ENCODE peak calls at places on chromosomes 13 and 19, in nine cellular contexts. S, Z, H, C, P, M, R, O and F are unnamed samples. For H3K4me1 and H3K27me3, the result is how much of the 10 kb centered on the place peaks cover.

GRCh38 chr19:39407394-39407643 is 672 bp downstream of the ZFP36 start:
- DNase-seq in S (no peak), Z (no peak), H (no peak), C (peak), P (no peak), M (no peak), R (no peak), O (no peak), F (no peak)

GRCh38 chr13:51681037-51681678 is 96.9 kb downstream of the WDFY2 start:
- DNase-seq in S (no peak), Z (no peak), H (no peak), C (no peak), P (peak), M (no peak), R (peak), O (no peak), F (no peak)

GRCh38 chr13:51437550-51438127 is 15.2 kb downstream of the INTS6 start:
- DNase-seq in S (no peak), Z (no peak), H (no peak), C (no peak), P (no peak), M (no peak), R (no peak), O (no peak), F (no peak)

GRCh38 chr13:64414381-64414780 is 2815.8 kb downstream of the PCDH9 start:
- DNase-seq in S (no peak), Z (no peak), H (no peak), C (no peak), P (no peak), M (no peak), R (no peak), O (no peak), F (no peak)

GRCh38 chr13:20035130-20035529 is 76.6 kb downstream of the ZMYM2 start:
- DNase-seq in S (no peak), Z (no peak), H (no peak), C (no peak), P (peak), M (no peak), R (no peak), O (no peak), F (no peak)

GRCh38 chr19:47700934-47701716 is 12.1 kb upstream of the EHD2 start:
- DNase-seq in S (no peak), Z (no peak), H (no peak), C (no peak), P (no peak), M (no peak), R (no peak), O (no peak), F (no peak)

GRCh38 chr13:23696610-23697009 is 126.4 kb downstream of the TNFRSF19 start:
- DNase-seq in S (no peak), Z (no peak), H (no peak), C (no peak), P (no peak), M (no peak), R (no peak), O (no peak), F (no peak)

GRCh38 chr13:44267966-44268365 is 105.7 kb upstream of the SERP2 start:
- DNase-seq in S (no peak), Z (no peak), H (no peak), C (no peak), P (peak), M (no peak), R (no peak), O (no peak), F (no peak)

GRCh38 chr13:38348890-38349289 is 761 bp upstream of the UFM1 start:
- DNase-seq in S (no peak), Z (no peak), H (no peak), C (no peak), P (no peak), M (no peak), R (peak), O (no peak), F (no peak)

GRCh38 chr19:7326105-7326877 is 22.4 kb upstream of the ARHGEF18 start:
- DNase-seq in S (no peak), Z (no peak), H (no peak), C (no peak), P (peak), M (no peak), R (peak), O (no peak), F (no peak)

GRCh38 chr13:113836917-113837553 is 26.8 kb downstream of the GAS6 start:
- DNase-seq in S (peak), Z (no peak), H (no peak), C (peak), P (peak), M (peak), R (peak), O (no peak), F (no peak)

GRCh38 chr13:99871249-99871898 is 100.2 kb downstream of the ZIC5 start:
- DNase-seq in S (no peak), Z (no peak), H (no peak), C (no peak), P (no peak), M (no peak), R (no peak), O (no peak), F (no peak)

GRCh38 chr19:50877338-50877737 is 4.1 kb downstream of the KLK2 start:
- DNase-seq in S (no peak), Z (no peak), H (no peak), C (no peak), P (no peak), M (no peak), R (no peak), O (no peak), F (no peak)

GRCh38 chr13:93244918-93245280 is 18.3 kb downstream of the GPC6 start:
- DNase-seq in S (no peak), Z (no peak), H (no peak), C (no peak), P (peak), M (no peak), R (no peak), O (no peak), F (no peak)

GRCh38 chr13:27012482-27013197 is 159.0 kb downstream of the USP12 start:
- DNase-seq in S (no peak), Z (no peak), H (no peak), C (no peak), P (peak), M (no peak), R (no peak), O (no peak), F (no peak)

GRCh38 chr19:5621945-5622464 is 571 bp downstream of the SAFB2 start:
- DNase-seq in S (no peak), Z (no peak), H (no peak), C (peak), P (no peak), M (no peak), R (peak), O (no peak), F (peak)

DNA sequence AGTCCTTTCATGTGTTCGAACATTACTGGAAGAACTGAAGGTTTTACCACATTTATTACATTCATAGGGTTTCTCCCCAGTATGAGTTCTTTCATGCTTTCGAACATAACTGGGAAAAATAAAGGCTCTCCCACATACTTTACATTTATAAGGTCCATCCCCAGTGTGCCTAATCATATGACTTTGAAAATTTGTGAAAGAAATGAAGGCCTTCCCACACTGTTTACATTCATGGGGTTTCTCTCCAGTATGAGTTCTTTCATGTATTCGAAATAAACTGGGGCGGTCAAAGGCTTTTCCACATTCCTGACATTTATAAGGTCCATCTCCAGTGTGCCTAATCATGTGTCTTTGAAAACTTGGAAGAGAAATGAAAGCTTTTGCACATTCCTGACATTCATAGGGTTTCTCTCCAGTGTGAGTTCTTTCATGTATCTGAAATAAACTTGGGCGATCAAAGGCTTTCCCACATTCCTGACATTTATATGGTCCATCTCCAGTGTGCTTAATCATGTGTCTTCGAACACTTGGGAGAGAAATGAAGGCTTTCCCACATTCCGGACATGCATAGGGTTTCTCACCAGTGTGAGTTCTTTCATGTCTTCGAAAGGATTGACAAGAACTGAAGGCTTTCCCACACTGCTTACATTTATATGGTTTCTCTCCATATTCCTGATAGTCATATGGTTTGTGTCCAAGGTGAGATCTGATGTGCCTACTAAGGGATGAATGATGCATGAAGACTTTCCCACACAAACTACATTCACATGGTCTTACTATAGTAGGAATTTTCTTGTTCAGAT is 24.0 kb downstream of the ZNF564 start:
- DNase-seq in S (no peak), Z (no peak), H (no peak), C (no peak), P (peak), M (no peak), R (peak), O (no peak), F (no peak)
- H3K4me3 ChIP-seq in S (peak), Z (peak), H (no peak), C (no peak), P (no peak), M (no peak), R (peak), O (no peak), F (no peak)

GRCh38 chr13:52922961-52923360 is 74.5 kb upstream of the PCDH8 start:
- DNase-seq in S (no peak), Z (no peak), H (no peak), C (no peak), P (no peak), M (no peak), R (no peak), O (no peak), F (no peak)
- H3K4me1 ChIP-seq in S (under half), Z (under half), H (under half), C (under half), P (under half), M (under half), R (under half), O (under half), F (under half)

GRCh38 chr19:14473073-14473790 is 1.9 kb downstream of the PTGER1 start:
- DNase-seq in S (no peak), Z (no peak), H (no peak), C (no peak), P (peak), M (no peak), R (no peak), O (no peak), F (peak)
- H3K27me3 ChIP-seq in S (under half), Z (under half), H (under half), C (under half), P (under half), M (under half), R (under half), O (under half), F (under half)

GRCh38 chr19:10462557-10462956 is 40.6 kb downstream of the KEAP1 start:
- DNase-seq in S (no peak), Z (no peak), H (no peak), C (no peak), P (no peak), M (no peak), R (no peak), O (no peak), F (no peak)

GRCh38 chr19:10460714-10461046 is 40.3 kb downstream of the PDE4A start:
- DNase-seq in S (no peak), Z (no peak), H (no peak), C (no peak), P (no peak), M (no peak), R (no peak), O (no peak), F (no peak)

GRCh38 chr19:10464456-10464855 is 38.7 kb downstream of the KEAP1 start:
- DNase-seq in S (no peak), Z (no peak), H (no peak), C (no peak), P (no peak), M (no peak), R (no peak), O (no peak), F (no peak)

GRCh38 chr19:10467104-10467706 is 36.0 kb downstream of the KEAP1 start:
- DNase-seq in S (no peak), Z (no peak), H (no peak), C (no peak), P (no peak), M (no peak), R (no peak), O (no peak), F (no peak)

GRCh38 chr19:10461047-10461949 is 41.0 kb downstream of the PDE4A start:
- DNase-seq in S (peak), Z (peak), H (peak), C (peak), P (peak), M (peak), R (peak), O (peak), F (peak)
- H3K4me3 ChIP-seq in S (peak), Z (peak), H (peak), C (no peak), P (peak), M (peak), R (no peak), O (peak), F (peak)

GRCh38 chr19:1605236-1606137 is at the start of gene UQCR11:
- DNase-seq in S (peak), Z (peak), H (peak), C (peak), P (peak), M (peak), R (peak), O (peak), F (peak)
- H3K4me1 ChIP-seq in S (under half), Z (under half), H (under half), C (under half), P (under half), M (half or more), R (under half), O (under half), F (half or more)

GRCh38 chr13:78816154-78816553 is 157.2 kb upstream of the OBI1 start:
- DNase-seq in S (no peak), Z (no peak), H (no peak), C (no peak), P (no peak), M (no peak), R (no peak), O (no peak), F (no peak)

GRCh38 chr13:78820541-78820940 is 161.6 kb upstream of the OBI1 start:
- DNase-seq in S (no peak), Z (no peak), H (no peak), C (no peak), P (no peak), M (no peak), R (no peak), O (no peak), F (no peak)

GRCh38 chr13:78816592-78816991 is 157.6 kb upstream of the OBI1 start:
- DNase-seq in S (no peak), Z (no peak), H (no peak), C (no peak), P (no peak), M (no peak), R (peak), O (no peak), F (no peak)
- H3K27me3 ChIP-seq in S (under half), Z (under half), H (under half), C (under half), P (under half), M (under half), R (under half), O (under half), F (under half)

DNA sequence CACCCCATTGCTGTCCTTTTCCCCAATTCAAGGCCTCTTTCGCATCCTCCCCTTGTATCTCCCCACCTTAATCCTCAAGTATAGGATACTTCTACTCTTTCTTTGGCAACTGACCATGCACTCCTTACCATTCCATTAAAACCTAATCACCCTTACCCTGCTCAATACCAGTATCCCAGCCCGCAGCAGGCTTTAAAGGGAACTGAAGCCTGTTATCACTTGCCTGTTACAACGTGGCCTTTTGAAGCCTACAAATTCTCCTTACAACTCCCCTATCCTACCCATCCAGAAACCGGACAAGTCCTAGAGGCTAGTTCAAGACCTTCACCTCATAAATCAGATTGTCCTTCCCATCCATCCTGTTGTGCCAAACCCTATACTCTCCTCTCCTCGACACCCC is 16.2 kb upstream of the OR10H1 start:
- DNase-seq in S (no peak), Z (no peak), H (no peak), C (no peak), P (no peak), M (no peak), R (no peak), O (no peak), F (no peak)
- H3K4me3 ChIP-seq in S (no peak), Z (no peak), H (no peak), C (no peak), P (no peak), M (no peak), R (no peak), O (no peak), F (no peak)

DNA sequence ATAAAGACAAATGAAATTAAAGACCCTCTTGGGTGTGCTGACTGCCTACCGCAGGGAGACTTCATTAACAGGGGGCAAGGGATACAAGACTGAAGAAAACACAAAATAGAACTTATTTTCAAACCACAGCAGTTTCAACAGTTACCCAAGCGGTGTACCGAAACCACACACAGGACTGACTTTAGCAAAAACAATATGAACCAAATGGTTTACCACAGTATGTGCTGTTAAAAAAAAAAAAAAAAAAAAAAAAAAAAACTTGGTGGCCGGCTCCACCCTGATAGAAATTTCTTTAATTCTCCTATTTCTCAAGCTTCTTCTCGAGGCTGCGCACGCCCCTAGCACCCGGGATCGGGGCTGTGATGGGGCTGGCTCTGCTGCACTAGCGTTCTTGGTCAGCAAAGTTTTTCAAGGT is 42.6 kb downstream of the KLF2 start:
- DNase-seq in S (no peak), Z (no peak), H (no peak), C (no peak), P (no peak), M (peak), R (no peak), O (peak), F (peak)
- H3K4me1 ChIP-seq in S (under half), Z (under half), H (under half), C (under half), P (under half), M (half or more), R (under half), O (under half), F (under half)

GRCh38 chr19:19459099-19459498 is 53.6 kb downstream of the GATAD2A start:
- DNase-seq in S (no peak), Z (no peak), H (no peak), C (no peak), P (peak), M (no peak), R (no peak), O (no peak), F (no peak)

GRCh38 chr19:19460761-19461265 is 54.5 kb downstream of the TSSK6 start:
- DNase-seq in S (peak), Z (no peak), H (no peak), C (peak), P (peak), M (peak), R (no peak), O (peak), F (peak)

GRCh38 chr19:19461306-19461670 is 54.1 kb downstream of the TSSK6 start:
- DNase-seq in S (no peak), Z (no peak), H (no peak), C (no peak), P (no peak), M (peak), R (no peak), O (no peak), F (no peak)

GRCh38 chr19:19459707-19460251 is 54.3 kb downstream of the GATAD2A start:
- DNase-seq in S (peak), Z (no peak), H (no peak), C (peak), P (peak), M (peak), R (no peak), O (peak), F (peak)

DNA sequence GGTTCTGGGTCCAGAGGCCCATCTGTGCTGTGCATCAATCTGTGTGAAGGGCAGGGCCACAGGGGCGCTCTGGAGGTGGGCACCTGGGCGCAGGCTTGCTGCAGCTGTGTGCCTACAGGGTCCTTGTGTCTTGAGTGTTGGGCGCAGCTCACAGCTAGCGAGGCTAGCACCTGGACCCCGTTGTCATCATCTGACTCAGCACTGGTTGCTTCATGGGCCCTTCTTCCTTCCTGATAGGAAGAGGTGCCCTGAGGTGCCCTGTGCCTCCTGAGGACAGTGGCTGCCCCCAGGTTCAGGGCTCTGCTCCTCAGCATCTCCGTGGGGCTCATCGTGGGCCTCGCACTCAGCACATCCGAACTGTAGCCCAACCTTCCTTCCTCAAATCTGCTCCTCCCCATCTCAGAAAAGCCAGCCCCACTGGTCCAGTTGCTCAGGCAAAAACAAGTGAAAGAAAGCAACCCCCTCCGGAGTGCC is 54.8 kb downstream of the GATAD2A start:
- DNase-seq in S (no peak), Z (no peak), H (no peak), C (no peak), P (no peak), M (peak), R (no peak), O (peak), F (peak)
- H3K27me3 ChIP-seq in S (under half), Z (under half), H (under half), C (under half), P (under half), M (under half), R (under half), O (under half), F (under half)